ENCODE peak calls at places on chromosomes 16 and 17, in seven cellular contexts. W, F, K, Z, L, J and B are unnamed samples.

GRCh38 chr17:50147841-50148225 is 2.6 kb downstream of the PPP1R9B start:
- DNase-seq in Z (no peak), F (no peak), J (peak), W (peak), L (no peak), K (no peak), B (no peak)

GRCh38 chr17:70073326-70073725 is 1.7 kb upstream of the KCNJ16 start:
- DNase-seq in L (no peak), K (no peak), W (no peak), F (no peak), J (no peak), Z (no peak), B (no peak)

GRCh38 chr17:49985310-49985990 is 9.6 kb downstream of the DLX3 start:
- DNase-seq in K (no peak), L (no peak), W (no peak), F (no peak), J (peak), Z (no peak), B (no peak)

GRCh38 chr17:61002316-61002736 is 324.7 kb downstream of the BCAS3 start:
- DNase-seq in Z (no peak), F (peak), J (peak), L (no peak), K (peak), W (no peak), B (no peak)

GRCh38 chr17:62897706-62898105 is 68.3 kb upstream of the TANC2 start:
- DNase-seq in W (no peak), Z (no peak), J (no peak), K (no peak), L (no peak), F (no peak), B (no peak)

GRCh38 chr17:41360291-41360995 is 9.2 kb downstream of the KRT33B start:
- DNase-seq in L (no peak), W (no peak), F (no peak), Z (no peak), J (no peak), K (no peak), B (no peak)

GRCh38 chr16:64469906-64470702 is 651.8 kb downstream of the CDH11 start:
- DNase-seq in Z (no peak), L (no peak), J (no peak), W (no peak), F (no peak), K (no peak), B (no peak)

GRCh38 chr17:48577946-48578615 is at the start of gene HOXB4:
- DNase-seq in L (peak), Z (no peak), F (no peak), J (peak), W (peak), K (no peak), B (peak)

GRCh38 chr16:60684002-60684401 is 1352.2 kb downstream of the CDH8 start:
- DNase-seq in Z (no peak), F (no peak), J (no peak), W (no peak), L (no peak), K (no peak), B (no peak)

GRCh38 chr17:27650836-27651235 is 19.8 kb downstream of the LGALS9 start:
- DNase-seq in L (no peak), Z (no peak), J (no peak), F (no peak), W (no peak), K (no peak), B (no peak)

GRCh38 chr17:45110676-45111611 is 21.4 kb downstream of the PLCD3 start:
- DNase-seq in W (no peak), J (no peak), F (no peak), K (no peak), L (peak), Z (no peak), B (no peak)